ENCODE peak calls at places on chromosomes 13 and 19, in seven cellular contexts. D, C, G, P, B, F and L are unnamed samples.

GRCh38 chr13:79904581-79904980 is 423.6 kb downstream of the NDFIP2 start:
- DNase-seq in D (no peak), C (no peak), G (no peak), P (no peak), B (no peak), F (no peak), L (no peak)

GRCh38 chr13:31167490-31167889 is 5.8 kb upstream of the HSPH1 start:
- DNase-seq in D (no peak), C (no peak), G (no peak), P (peak; percentile 19), B (no peak), F (no peak), L (no peak)

GRCh38 chr13:93226623-93227279 is at the start of gene GPC6:
- DNase-seq in D (peak; percentile 62), C (no peak), G (peak; percentile 32), P (peak; percentile 82), B (no peak), F (peak; percentile 78), L (peak; percentile 18)

GRCh38 chr19:15323496-15324235 is 8.7 kb downstream of the BRD4 start:
- DNase-seq in D (no peak), C (peak; percentile 57), G (peak; percentile 36), P (no peak), B (peak; percentile 38), F (peak; percentile 80), L (peak; percentile 59)

GRCh38 chr13:98216135-98216565 is 39.1 kb upstream of the RNF113B start:
- DNase-seq in D (peak; percentile 97), C (peak; percentile 67), G (no peak), P (peak; percentile 10), B (no peak), F (no peak), L (no peak)

GRCh38 chr13:40682449-40683240 is 16.2 kb upstream of the FOXO1 start:
- DNase-seq in D (no peak), C (no peak), G (no peak), P (peak; percentile 7), B (no peak), F (no peak), L (no peak)

GRCh38 chr13:75458696-75459422 is 23.1 kb downstream of the TBC1D4 start:
- DNase-seq in D (no peak), C (peak; percentile 71), G (peak; percentile 77), P (no peak), B (no peak), F (no peak), L (peak; percentile 71)

GRCh38 chr13:22596157-22596863 is 584.5 kb upstream of the SGCG start:
- DNase-seq in D (no peak), C (no peak), G (no peak), P (no peak), B (no peak), F (no peak), L (no peak)

GRCh38 chr13:43136940-43137574 is 113.7 kb downstream of the DNAJC15 start:
- DNase-seq in D (no peak), C (no peak), G (no peak), P (no peak), B (no peak), F (no peak), L (no peak)

GRCh38 chr19:54411033-54411432 is 4.2 kb upstream of the TTYH1 start:
- DNase-seq in D (no peak), C (no peak), G (no peak), P (no peak), B (no peak), F (no peak), L (no peak)

GRCh38 chr19:11578342-11579142 is 1.1 kb upstream of the ACP5 start:
- DNase-seq in D (no peak), C (peak; percentile 67), G (peak; percentile 39), P (no peak), B (peak; percentile 46), F (peak; percentile 80), L (peak; percentile 61)

GRCh38 chr19:46546194-46546896 is 50.7 kb upstream of the PNMA8B start:
- DNase-seq in D (peak; percentile 14), C (peak; percentile 60), G (peak; percentile 31), P (peak; percentile 61), B (no peak), F (no peak), L (peak; percentile 60)

GRCh38 chr19:18580311-18580710 is 8.3 kb upstream of the REX1BD start:
- DNase-seq in D (no peak), C (no peak), G (no peak), P (no peak), B (no peak), F (no peak), L (no peak)

GRCh38 chr19:2170987-2171348 is 7.2 kb downstream of the DOT1L start:
- DNase-seq in D (no peak), C (no peak), G (no peak), P (no peak), B (no peak), F (no peak), L (no peak)

GRCh38 chr19:17402982-17403855 is 2.2 kb downstream of the BST2 start:
- DNase-seq in D (peak; percentile 42), C (no peak), G (no peak), P (peak; percentile 49), B (no peak), F (no peak), L (no peak)

GRCh38 chr13:41308241-41308640 is 2.8 kb upstream of the NAA16 start:
- DNase-seq in D (no peak), C (no peak), G (no peak), P (no peak), B (no peak), F (no peak), L (no peak)

GRCh38 chr13:72648513-72649065 is 78.8 kb downstream of the MZT1 start:
- DNase-seq in D (no peak), C (no peak), G (no peak), P (peak; percentile 4), B (no peak), F (no peak), L (no peak)

DNA sequence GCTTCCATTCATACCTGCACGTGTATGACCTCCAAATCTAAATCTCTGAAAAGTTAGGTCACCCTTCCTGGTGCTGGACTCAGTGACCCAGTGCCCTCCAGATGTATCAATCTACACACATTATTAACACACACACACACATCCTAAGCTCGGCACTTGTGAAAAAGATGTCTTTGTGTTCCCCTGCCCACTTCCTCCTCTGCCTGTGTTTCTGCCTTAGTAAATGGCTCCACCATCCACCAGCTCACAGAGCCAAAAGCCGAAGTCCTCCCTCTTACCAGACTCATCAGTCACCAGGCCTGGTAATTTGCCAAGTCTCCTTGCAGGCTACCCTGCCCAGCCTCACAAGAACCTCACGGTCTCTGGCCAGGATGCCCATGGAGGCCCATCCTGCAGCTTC is 131.5 kb downstream of the SHISA2 start:
- DNase-seq in D (no peak), C (no peak), G (no peak), P (no peak), B (no peak), F (no peak), L (no peak)
- TF ChIP-seq POLR2A in D (no peak), C (no peak), G (no peak), P (no peak), B (no peak), F (no peak), L (no peak)

DNA sequence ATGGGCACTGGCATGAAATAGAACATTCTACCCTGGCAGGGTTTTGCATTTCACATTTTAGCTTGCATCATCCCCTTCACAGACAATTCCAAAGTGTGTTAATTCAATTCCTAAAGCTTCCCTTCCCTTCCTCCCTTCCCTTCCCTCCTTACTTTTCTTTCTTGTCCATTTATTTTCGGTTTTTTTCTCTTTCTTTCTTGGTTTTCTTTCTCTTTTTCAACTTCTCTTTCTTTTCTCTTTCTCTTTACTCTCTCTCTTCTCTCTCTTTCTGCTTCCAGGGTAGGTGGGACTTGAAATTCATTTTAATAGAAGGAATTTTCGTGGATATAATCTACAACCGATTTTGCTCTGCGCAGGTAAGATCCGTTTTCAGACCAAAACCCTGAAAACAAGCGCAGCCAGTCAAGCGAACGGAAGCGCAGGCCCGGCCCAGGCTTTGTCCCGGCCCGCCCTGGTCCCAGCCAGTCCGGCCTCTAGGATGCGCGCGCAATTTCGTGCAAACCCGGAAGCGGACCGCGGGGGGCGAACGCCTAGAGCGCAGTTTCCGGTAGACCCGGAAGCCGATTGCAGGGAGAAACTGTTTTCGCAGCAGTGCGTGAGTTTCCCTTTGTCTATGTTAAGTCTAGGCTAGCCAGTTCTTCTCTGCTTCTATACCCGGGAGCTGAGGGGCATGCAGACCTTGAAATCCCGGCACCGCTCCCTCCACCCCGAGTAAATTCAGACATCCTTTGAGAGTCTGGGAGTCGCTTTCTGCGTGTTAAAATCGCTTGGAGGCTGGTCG is at the start of gene ZNF528:
- DNase-seq in D (peak; percentile 95), C (peak; percentile 97), G (peak; percentile 91), P (peak; percentile 52), B (peak; percentile 94), F (peak; percentile 97), L (peak; percentile 96)
- TF ChIP-seq POLR2A in D (peak; percentile 53), C (no peak), G (no peak), P (no peak), B (no peak), F (peak; percentile 38), L (peak; percentile 70)

DNA sequence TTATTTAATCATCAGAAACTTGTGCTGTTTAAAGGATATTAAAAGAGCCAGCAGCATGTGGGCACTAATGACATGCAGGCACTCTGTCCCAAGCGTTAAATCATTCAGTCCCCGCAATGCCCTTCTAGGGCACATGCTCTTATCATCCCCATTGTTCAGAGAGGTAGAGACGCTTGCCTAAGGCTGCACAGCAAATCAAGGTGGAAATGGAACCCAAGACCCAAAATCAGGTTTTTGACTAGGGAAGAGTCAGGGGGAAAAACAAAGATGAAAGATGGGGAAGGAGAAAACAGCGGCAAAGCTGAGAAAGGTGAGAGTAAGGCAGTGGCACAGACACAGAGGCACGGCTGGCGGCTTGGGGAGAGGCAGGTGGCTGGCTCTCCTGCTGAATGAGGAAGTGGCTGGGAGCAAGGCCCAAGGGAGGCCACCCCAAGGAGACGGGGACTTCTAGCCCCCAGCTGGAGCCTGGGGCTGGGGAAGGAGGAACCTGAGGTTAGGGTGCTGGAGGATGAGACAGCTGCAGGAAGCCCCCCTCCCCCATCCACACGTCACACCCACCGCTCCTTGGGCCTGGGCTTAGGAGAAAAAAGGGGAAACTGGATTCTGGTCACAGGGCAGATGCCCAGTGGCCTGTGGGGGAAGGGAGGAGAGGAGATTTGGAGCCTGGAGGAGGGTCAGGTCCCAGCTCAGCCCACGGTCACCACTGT is 1.0 kb upstream of the TYROBP start:
- DNase-seq in D (no peak), C (peak; percentile 55), G (no peak), P (no peak), B (no peak), F (peak; percentile 88), L (peak; percentile 68)
- TF ChIP-seq POLR2A in D (no peak), C (no peak), G (peak; percentile 14), P (no peak), B (no peak), F (no peak), L (no peak)

GRCh38 chr19:35170359-35171061 is 16.0 kb downstream of the FXYD5 start:
- DNase-seq in D (no peak), C (no peak), G (no peak), P (no peak), B (no peak), F (peak; percentile 54), L (no peak)

GRCh38 chr19:35177377-35178274 is 23.1 kb downstream of the FXYD5 start:
- DNase-seq in D (no peak), C (no peak), G (no peak), P (no peak), B (no peak), F (no peak), L (no peak)

GRCh38 chr19:35171730-35172129 is 17.2 kb downstream of the FXYD5 start:
- DNase-seq in D (no peak), C (no peak), G (no peak), P (no peak), B (no peak), F (peak; percentile 45), L (no peak)

GRCh38 chr19:35176183-35176570 is 21.6 kb downstream of the FXYD5 start:
- DNase-seq in D (no peak), C (no peak), G (no peak), P (no peak), B (no peak), F (no peak), L (no peak)

GRCh38 chr19:35174226-35174625 is 19.7 kb downstream of the FXYD5 start:
- DNase-seq in D (no peak), C (no peak), G (no peak), P (no peak), B (no peak), F (no peak), L (no peak)
- TF ChIP-seq POLR2A in D (no peak), C (no peak), G (no peak), P (no peak), B (no peak), F (no peak), L (no peak)